ENCODE peak calls at places on chromosomes 12 and 14, in seven cellular contexts. L, E, D, Z, A, C and R are unnamed samples.

GRCh38 chr12:125110641-125111360 is 45.6 kb downstream of the AACS start:
- DNase-seq in Z (no peak), A (peak; percentile 51), D (no peak), C (no peak), E (no peak), L (no peak), R (no peak)

GRCh38 chr12:120438495-120439198 is 734 bp downstream of the COX6A1 start:
- DNase-seq in L (no peak), A (no peak), E (no peak), C (no peak), D (peak; percentile 13), Z (no peak), R (no peak)

GRCh38 chr14:104891664-104892500 is 26.8 kb downstream of the CEP170B start:
- DNase-seq in Z (peak; percentile 23), L (no peak), D (no peak), E (no peak), C (no peak), A (peak; percentile 16), R (peak; percentile 14)

GRCh38 chr14:43356984-43357545 is 1150.0 kb downstream of the FSCB start:
- DNase-seq in E (no peak), L (no peak), D (no peak), Z (no peak), C (no peak), A (no peak), R (no peak)

GRCh38 chr14:41830679-41831078 is 224.0 kb downstream of the LRFN5 start:
- DNase-seq in L (no peak), D (peak; percentile 87), Z (no peak), A (peak; percentile 19), C (no peak), E (peak; percentile 79), R (no peak)

GRCh38 chr12:79552186-79552585 is 138.6 kb downstream of the PAWR start:
- DNase-seq in C (no peak), E (no peak), A (no peak), Z (no peak), D (no peak), L (no peak), R (no peak)

GRCh38 chr12:49428652-49429549 is 61.6 kb downstream of the SPATS2 start:
- DNase-seq in E (peak; percentile 72), L (no peak), Z (no peak), A (no peak), C (no peak), D (peak; percentile 65), R (no peak)

GRCh38 chr14:105470812-105471771 is 3.5 kb upstream of the CRIP2 start:
- DNase-seq in C (no peak), A (no peak), D (no peak), E (no peak), L (no peak), Z (no peak), R (no peak)

GRCh38 chr14:90288646-90289355 is 32.4 kb downstream of the PSMC1 start:
- DNase-seq in D (no peak), E (no peak), C (no peak), A (no peak), Z (no peak), L (peak; percentile 3), R (no peak)

GRCh38 chr12:94327819-94328218 is 131.8 kb downstream of the CEP83 start:
- DNase-seq in C (no peak), L (no peak), E (no peak), Z (no peak), A (no peak), D (peak; percentile 14), R (no peak)

GRCh38 chr12:94326234-94326633 is 133.4 kb downstream of the CEP83 start:
- DNase-seq in C (no peak), E (no peak), L (no peak), Z (no peak), D (no peak), A (no peak), R (no peak)

GRCh38 chr12:94326727-94327126 is 132.9 kb downstream of the CEP83 start:
- DNase-seq in Z (no peak), L (no peak), E (peak; percentile 64), A (no peak), D (peak; percentile 18), C (no peak), R (no peak)

GRCh38 chr12:94329366-94329765 is 130.3 kb downstream of the CEP83 start:
- DNase-seq in L (no peak), D (no peak), C (no peak), A (no peak), E (no peak), Z (no peak), R (no peak)
- TF ChIP-seq CTCF in L (no peak), D (peak; percentile 9), C (no peak), A (no peak), E (peak; percentile 26), Z (no peak), R (no peak)

GRCh38 chr12:31117203-31118011 is 43.7 kb downstream of the DDX11 start:
- DNase-seq in E (peak; percentile 28), A (peak; percentile 67), C (peak; percentile 25), D (peak; percentile 48), Z (peak; percentile 55), L (peak; percentile 12), R (peak; percentile 38)
- TF ChIP-seq CTCF in E (peak; percentile 72), A (peak; percentile 50), C (peak; percentile 50), D (peak; percentile 70), Z (peak; percentile 41), L (peak; percentile 72), R (peak; percentile 50)

GRCh38 chr14:101255765-101256125 is 305.6 kb upstream of the DIO3 start:
- DNase-seq in C (no peak), E (no peak), D (no peak), Z (no peak), L (no peak), A (no peak), R (no peak)

GRCh38 chr14:101256266-101256665 is 305.0 kb upstream of the DIO3 start:
- DNase-seq in A (no peak), L (no peak), E (no peak), C (no peak), D (no peak), Z (no peak), R (no peak)

GRCh38 chr14:101254805-101255764 is 306.2 kb upstream of the DIO3 start:
- DNase-seq in A (no peak), Z (peak; percentile 62), L (no peak), E (no peak), C (no peak), D (no peak), R (no peak)

GRCh38 chr14:101259748-101260147 is 301.5 kb upstream of the DIO3 start:
- DNase-seq in D (no peak), E (no peak), A (no peak), C (no peak), L (no peak), Z (no peak), R (no peak)

DNA sequence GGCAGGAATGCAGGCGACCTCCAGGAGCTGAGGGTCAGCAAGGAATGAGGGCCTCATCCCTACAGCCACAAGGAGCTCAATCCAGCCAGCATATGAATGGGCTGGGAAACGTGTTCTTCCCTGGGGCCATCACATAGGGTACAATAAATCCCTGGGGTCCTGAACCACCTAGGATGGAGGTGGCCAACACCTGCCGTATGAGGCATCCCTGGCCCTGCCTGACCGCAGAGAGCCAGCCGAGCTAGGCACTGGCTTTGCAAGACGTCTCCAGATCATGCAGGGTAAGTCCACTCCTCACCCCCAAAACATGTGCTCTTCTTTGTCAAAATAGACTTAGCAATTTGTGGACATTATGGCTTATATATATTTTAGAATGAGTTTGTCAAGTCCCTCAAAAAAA is 303.7 kb upstream of the DIO3 start:
- DNase-seq in Z (no peak), C (no peak), A (no peak), E (no peak), L (no peak), D (no peak), R (no peak)
- TF ChIP-seq CTCF in Z (no peak), C (no peak), A (no peak), E (no peak), L (no peak), D (no peak), R (no peak)

GRCh38 chr14:49679271-49679670 is 8.7 kb downstream of the POLE2 start:
- DNase-seq in A (no peak), C (no peak), Z (no peak), E (peak; percentile 63), L (no peak), D (peak; percentile 77), R (no peak)

GRCh38 chr14:49673586-49673985 is 14.4 kb downstream of the POLE2 start:
- DNase-seq in Z (no peak), C (no peak), D (no peak), L (no peak), A (no peak), E (no peak), R (no peak)

GRCh38 chr14:49677643-49678042 is 10.4 kb downstream of the POLE2 start:
- DNase-seq in Z (no peak), E (no peak), L (no peak), A (no peak), D (no peak), C (no peak), R (no peak)
- TF ChIP-seq CTCF in Z (no peak), E (no peak), L (no peak), A (no peak), D (no peak), C (no peak), R (no peak)

GRCh38 chr14:77031680-77032482 is 3.4 kb upstream of the IRF2BPL start:
- DNase-seq in C (no peak), D (peak; percentile 59), Z (peak; percentile 49), A (no peak), L (no peak), E (no peak), R (no peak)

GRCh38 chr14:77032483-77032853 is 4.0 kb upstream of the IRF2BPL start:
- DNase-seq in D (no peak), A (no peak), E (no peak), Z (no peak), C (no peak), L (no peak), R (no peak)

GRCh38 chr14:77035267-77035666 is 6.8 kb upstream of the IRF2BPL start:
- DNase-seq in E (no peak), C (no peak), Z (no peak), D (no peak), A (no peak), L (no peak), R (no peak)

GRCh38 chr14:77033622-77034521 is 5.4 kb upstream of the IRF2BPL start:
- DNase-seq in A (peak; percentile 90), C (peak; percentile 67), E (peak; percentile 72), D (peak; percentile 72), L (peak; percentile 81), Z (peak; percentile 83), R (peak; percentile 85)

GRCh38 chr14:77032854-77033621 is 4.5 kb upstream of the IRF2BPL start:
- DNase-seq in E (peak; percentile 98), Z (peak; percentile 93), C (peak; percentile 90), A (peak; percentile 90), D (peak; percentile 99), L (peak; percentile 86), R (peak; percentile 75)
- TF ChIP-seq CTCF in E (peak; percentile 48), Z (peak; percentile 9), C (no peak), A (no peak), D (no peak), L (peak; percentile 5), R (no peak)